ENCODE peak calls at places on chromosomes 12 and 14, in eight cellular contexts. One of them, this sample, is unnamed.

GRCh38 chr12:27779416-27779815 is 617 bp upstream of the KLHL42 start:
- DNase-seq in lung: no peak
- DNase-seq in left ventricle myocardium inferior: peak; percentile 15
- DNase-seq in K562: no peak
- DNase-seq in body of pancreas: peak; percentile 43
- DNase-seq in pancreas: peak; percentile 7
- DNase-seq in tibial nerve: peak; percentile 18
- DNase-seq in Peyer's patch: no peak
- DNase-seq in this sample: no peak

GRCh38 chr12:121673013-121673441 is 3.6 kb upstream of the MORN3 start:
- DNase-seq in K562: peak; percentile 31
- DNase-seq in Peyer's patch: peak; percentile 52
- DNase-seq in pancreas: peak; percentile 83
- DNase-seq in tibial nerve: no peak
- DNase-seq in lung: peak; percentile 33
- DNase-seq in left ventricle myocardium inferior: no peak
- DNase-seq in body of pancreas: peak; percentile 88
- DNase-seq in this sample: no peak

GRCh38 chr14:96574633-96575191 is 72.5 kb downstream of the PAPOLA start:
- DNase-seq in tibial nerve: no peak
- DNase-seq in Peyer's patch: no peak
- DNase-seq in body of pancreas: no peak
- DNase-seq in left ventricle myocardium inferior: no peak
- DNase-seq in pancreas: no peak
- DNase-seq in K562: no peak
- DNase-seq in lung: no peak
- DNase-seq in this sample: peak; percentile 52

GRCh38 chr12:123900898-123901376 is 71.7 kb downstream of the CCDC92 start:
- DNase-seq in tibial nerve: no peak
- DNase-seq in K562: no peak
- DNase-seq in left ventricle myocardium inferior: no peak
- DNase-seq in body of pancreas: no peak
- DNase-seq in lung: no peak
- DNase-seq in pancreas: no peak
- DNase-seq in Peyer's patch: no peak
- DNase-seq in this sample: no peak

GRCh38 chr12:38880288-38880687 is 25.1 kb downstream of the CPNE8 start:
- DNase-seq in body of pancreas: no peak
- DNase-seq in lung: no peak
- DNase-seq in tibial nerve: no peak
- DNase-seq in Peyer's patch: no peak
- DNase-seq in K562: no peak
- DNase-seq in left ventricle myocardium inferior: no peak
- DNase-seq in pancreas: no peak
- DNase-seq in this sample: no peak

GRCh38 chr12:46266382-46266791 is 2.5 kb downstream of the SLC38A1 start:
- DNase-seq in pancreas: no peak
- DNase-seq in body of pancreas: no peak
- DNase-seq in lung: no peak
- DNase-seq in tibial nerve: no peak
- DNase-seq in Peyer's patch: no peak
- DNase-seq in left ventricle myocardium inferior: no peak
- DNase-seq in K562: peak; percentile 29
- DNase-seq in this sample: no peak

GRCh38 chr12:79296871-79297270 is 393.9 kb downstream of the PAWR start:
- DNase-seq in Peyer's patch: no peak
- DNase-seq in tibial nerve: no peak
- DNase-seq in body of pancreas: no peak
- DNase-seq in K562: no peak
- DNase-seq in left ventricle myocardium inferior: no peak
- DNase-seq in pancreas: no peak
- DNase-seq in lung: no peak
- DNase-seq in this sample: no peak

GRCh38 chr14:100533647-100534485 is 53.4 kb downstream of the BEGAIN start:
- DNase-seq in lung: no peak
- DNase-seq in pancreas: peak; percentile 74
- DNase-seq in Peyer's patch: peak; percentile 60
- DNase-seq in tibial nerve: peak; percentile 4
- DNase-seq in body of pancreas: peak; percentile 81
- DNase-seq in K562: no peak
- DNase-seq in left ventricle myocardium inferior: peak; percentile 16
- DNase-seq in this sample: no peak

GRCh38 chr12:105020241-105020962 is 34.3 kb downstream of the NOPCHAP1 start:
- DNase-seq in body of pancreas: no peak
- DNase-seq in left ventricle myocardium inferior: no peak
- DNase-seq in K562: no peak
- DNase-seq in Peyer's patch: no peak
- DNase-seq in pancreas: no peak
- DNase-seq in lung: no peak
- DNase-seq in tibial nerve: no peak
- DNase-seq in this sample: no peak

DNA sequence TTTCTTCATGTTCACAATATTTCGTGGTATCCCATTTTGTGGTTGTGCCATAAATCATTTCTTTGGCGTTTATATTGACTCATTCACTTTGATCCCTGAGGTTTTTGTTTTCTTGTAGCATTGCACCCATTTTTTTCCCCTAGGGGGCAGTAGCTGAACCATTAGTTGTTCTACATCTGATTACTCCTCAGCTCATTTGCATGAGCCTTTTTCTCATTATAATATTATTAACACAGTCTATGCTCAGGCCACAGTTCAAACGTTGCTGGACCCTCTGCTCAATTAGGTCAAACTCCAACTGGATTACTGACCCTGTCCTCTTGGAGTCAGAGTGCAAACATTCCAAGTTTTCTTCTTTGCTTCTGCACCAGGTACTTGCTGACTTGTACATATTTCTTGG is 475.4 kb upstream of the SEL1L start:
- DNase-seq in left ventricle myocardium inferior: no peak
- DNase-seq in pancreas: no peak
- DNase-seq in tibial nerve: no peak
- DNase-seq in body of pancreas: no peak
- DNase-seq in Peyer's patch: no peak
- DNase-seq in K562: no peak
- DNase-seq in lung: no peak
- DNase-seq in this sample: no peak
- TF ChIP-seq CTCF in left ventricle myocardium inferior: no peak
- TF ChIP-seq CTCF in pancreas: no peak
- TF ChIP-seq CTCF in tibial nerve: peak; percentile 16
- TF ChIP-seq CTCF in body of pancreas: peak; percentile 2
- TF ChIP-seq CTCF in Peyer's patch: no peak
- TF ChIP-seq CTCF in K562: no peak
- TF ChIP-seq CTCF in lung: no peak
- TF ChIP-seq CTCF in this sample: no peak

GRCh38 chr14:76996563-76997146 is 31.9 kb downstream of the IRF2BPL start:
- DNase-seq in Peyer's patch: no peak
- DNase-seq in K562: no peak
- DNase-seq in lung: no peak
- DNase-seq in pancreas: no peak
- DNase-seq in left ventricle myocardium inferior: no peak
- DNase-seq in body of pancreas: no peak
- DNase-seq in tibial nerve: no peak
- DNase-seq in this sample: no peak

GRCh38 chr14:76993743-76994142 is 34.8 kb downstream of the IRF2BPL start:
- DNase-seq in body of pancreas: no peak
- DNase-seq in K562: no peak
- DNase-seq in tibial nerve: no peak
- DNase-seq in pancreas: no peak
- DNase-seq in Peyer's patch: no peak
- DNase-seq in left ventricle myocardium inferior: no peak
- DNase-seq in lung: no peak
- DNase-seq in this sample: no peak

GRCh38 chr14:76998777-76999366 is 29.6 kb downstream of the IRF2BPL start:
- DNase-seq in K562: no peak
- DNase-seq in Peyer's patch: no peak
- DNase-seq in tibial nerve: no peak
- DNase-seq in left ventricle myocardium inferior: no peak
- DNase-seq in body of pancreas: no peak
- DNase-seq in lung: no peak
- DNase-seq in pancreas: no peak
- DNase-seq in this sample: no peak

GRCh38 chr14:76997257-76997970 is 31.1 kb downstream of the IRF2BPL start:
- DNase-seq in body of pancreas: no peak
- DNase-seq in Peyer's patch: no peak
- DNase-seq in left ventricle myocardium inferior: no peak
- DNase-seq in K562: no peak
- DNase-seq in tibial nerve: no peak
- DNase-seq in pancreas: no peak
- DNase-seq in lung: no peak
- DNase-seq in this sample: no peak

GRCh38 chr14:76995279-76996035 is 33.1 kb downstream of the IRF2BPL start:
- DNase-seq in K562: no peak
- DNase-seq in lung: no peak
- DNase-seq in body of pancreas: peak; percentile 57
- DNase-seq in Peyer's patch: no peak
- DNase-seq in tibial nerve: no peak
- DNase-seq in pancreas: no peak
- DNase-seq in left ventricle myocardium inferior: no peak
- DNase-seq in this sample: no peak
- H3K27ac ChIP-seq in K562: no peak overlapping the region
- H3K27ac ChIP-seq in lung: no peak overlapping the region
- H3K27ac ChIP-seq in body of pancreas: peak overlapping the region; percentile 25
- H3K27ac ChIP-seq in Peyer's patch: no peak overlapping the region
- H3K27ac ChIP-seq in tibial nerve: no peak overlapping the region
- H3K27ac ChIP-seq in pancreas: no peak overlapping the region
- H3K27ac ChIP-seq in left ventricle myocardium inferior: no peak overlapping the region
- H3K27ac ChIP-seq in this sample: no peak overlapping the region

DNA sequence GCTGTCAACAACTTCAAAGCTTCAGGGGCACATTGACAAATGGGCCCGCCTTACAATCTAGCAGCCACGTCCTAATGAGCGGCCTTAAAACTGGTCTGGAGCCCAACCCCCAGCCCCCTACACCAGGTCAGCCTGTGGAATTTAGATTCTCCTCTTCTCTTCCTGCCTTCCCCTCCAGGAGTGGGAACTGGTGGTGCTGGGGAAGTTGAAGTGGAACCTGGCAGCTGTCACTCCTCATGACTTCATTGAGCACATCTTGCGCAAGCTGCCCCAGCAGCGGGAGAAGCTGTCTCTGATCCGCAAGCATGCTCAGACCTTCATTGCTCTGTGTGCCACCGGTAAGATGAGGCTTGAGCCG is 5.0 kb downstream of the CCND2 start:
- DNase-seq in tibial nerve: peak; percentile 68
- DNase-seq in Peyer's patch: peak; percentile 76
- DNase-seq in left ventricle myocardium inferior: peak; percentile 76
- DNase-seq in lung: peak; percentile 84
- DNase-seq in pancreas: no peak
- DNase-seq in body of pancreas: no peak
- DNase-seq in K562: no peak
- DNase-seq in this sample: no peak
- H3K4me3 ChIP-seq in tibial nerve: no peak overlapping the region
- H3K4me3 ChIP-seq in Peyer's patch: no peak overlapping the region
- H3K4me3 ChIP-seq in left ventricle myocardium inferior: peak overlapping the region; percentile 86
- H3K4me3 ChIP-seq in lung: no peak overlapping the region
- H3K4me3 ChIP-seq in pancreas: no peak overlapping the region
- H3K4me3 ChIP-seq in body of pancreas: no peak overlapping the region
- H3K4me3 ChIP-seq in K562: no peak overlapping the region
- H3K4me3 ChIP-seq in this sample: no peak overlapping the region

GRCh38 chr14:74528406-74528805 is 34.8 kb downstream of the ISCA2 start:
- DNase-seq in tibial nerve: no peak
- DNase-seq in pancreas: no peak
- DNase-seq in body of pancreas: no peak
- DNase-seq in lung: no peak
- DNase-seq in Peyer's patch: no peak
- DNase-seq in left ventricle myocardium inferior: no peak
- DNase-seq in K562: no peak
- DNase-seq in this sample: no peak

GRCh38 chr14:74532246-74532645 is 38.7 kb downstream of the ISCA2 start:
- DNase-seq in lung: no peak
- DNase-seq in body of pancreas: no peak
- DNase-seq in pancreas: no peak
- DNase-seq in left ventricle myocardium inferior: no peak
- DNase-seq in Peyer's patch: no peak
- DNase-seq in tibial nerve: no peak
- DNase-seq in K562: no peak
- DNase-seq in this sample: no peak

GRCh38 chr14:74528886-74529285 is 35.3 kb downstream of the ISCA2 start:
- DNase-seq in lung: no peak
- DNase-seq in Peyer's patch: no peak
- DNase-seq in K562: no peak
- DNase-seq in pancreas: no peak
- DNase-seq in left ventricle myocardium inferior: no peak
- DNase-seq in tibial nerve: no peak
- DNase-seq in body of pancreas: peak; percentile 13
- DNase-seq in this sample: no peak

GRCh38 chr14:74531011-74531410 is 37.4 kb downstream of the ISCA2 start:
- DNase-seq in body of pancreas: no peak
- DNase-seq in tibial nerve: no peak
- DNase-seq in pancreas: no peak
- DNase-seq in K562: no peak
- DNase-seq in Peyer's patch: no peak
- DNase-seq in left ventricle myocardium inferior: no peak
- DNase-seq in lung: no peak
- DNase-seq in this sample: no peak

GRCh38 chr14:74531467-74531866 is 37.9 kb downstream of the ISCA2 start:
- DNase-seq in K562: peak; percentile 37
- DNase-seq in Peyer's patch: no peak
- DNase-seq in lung: peak; percentile 45
- DNase-seq in left ventricle myocardium inferior: peak; percentile 33
- DNase-seq in pancreas: no peak
- DNase-seq in body of pancreas: no peak
- DNase-seq in tibial nerve: no peak
- DNase-seq in this sample: no peak
- TF ChIP-seq CTCF in K562: peak; percentile 28
- TF ChIP-seq CTCF in Peyer's patch: no peak
- TF ChIP-seq CTCF in lung: no peak
- TF ChIP-seq CTCF in left ventricle myocardium inferior: peak; percentile 52
- TF ChIP-seq CTCF in pancreas: no peak
- TF ChIP-seq CTCF in body of pancreas: no peak
- TF ChIP-seq CTCF in tibial nerve: no peak
- TF ChIP-seq CTCF in this sample: peak; percentile 18

GRCh38 chr14:50047274-50047676 is 69.1 kb downstream of the VCPKMT start:
- DNase-seq in pancreas: no peak
- DNase-seq in body of pancreas: peak; percentile 21
- DNase-seq in lung: no peak
- DNase-seq in Peyer's patch: peak; percentile 63
- DNase-seq in left ventricle myocardium inferior: no peak
- DNase-seq in K562: no peak
- DNase-seq in tibial nerve: no peak
- DNase-seq in this sample: no peak
- H3K27ac ChIP-seq in pancreas: no peak overlapping the region
- H3K27ac ChIP-seq in body of pancreas: no peak overlapping the region
- H3K27ac ChIP-seq in lung: peak overlapping the region; percentile 35
- H3K27ac ChIP-seq in Peyer's patch: peak overlapping the region; percentile 89
- H3K27ac ChIP-seq in left ventricle myocardium inferior: peak overlapping the region; percentile 77
- H3K27ac ChIP-seq in K562: no peak overlapping the region
- H3K27ac ChIP-seq in tibial nerve: peak overlapping the region; percentile 57
- H3K27ac ChIP-seq in this sample: no peak overlapping the region

GRCh38 chr12:4909734-4910501 is at the start of gene KCNA1:
- DNase-seq in K562: no peak
- DNase-seq in tibial nerve: no peak
- DNase-seq in lung: no peak
- DNase-seq in left ventricle myocardium inferior: no peak
- DNase-seq in pancreas: no peak
- DNase-seq in body of pancreas: no peak
- DNase-seq in Peyer's patch: no peak
- DNase-seq in this sample: no peak
- H3K4me3 ChIP-seq in K562: no peak within 1 kb of the TSS
- H3K4me3 ChIP-seq in tibial nerve: peak within 1 kb of the TSS; percentile 34
- H3K4me3 ChIP-seq in lung: peak within 1 kb of the TSS; percentile 22
- H3K4me3 ChIP-seq in left ventricle myocardium inferior: peak within 1 kb of the TSS; percentile 60
- H3K4me3 ChIP-seq in pancreas: peak within 1 kb of the TSS; percentile 43
- H3K4me3 ChIP-seq in body of pancreas: no peak within 1 kb of the TSS
- H3K4me3 ChIP-seq in Peyer's patch: peak within 1 kb of the TSS; percentile 43
- H3K4me3 ChIP-seq in this sample: peak within 1 kb of the TSS; percentile 15

This sample was measured in AG04450.